ENCODE peak calls at places on chromosomes 13 and 19, in six cellular contexts. F, W, I, E, J and R are unnamed samples.

GRCh38 chr13:36344173-36344572 is 2.0 kb downstream of the SPART start:
- DNase-seq in F (no peak), E (peak), I (peak), J (no peak), W (no peak), R (no peak)

GRCh38 chr19:15701757-15702589 is 25.9 kb upstream of the OR10H2 start:
- DNase-seq in W (no peak), I (peak), F (no peak), E (no peak), J (no peak), R (peak)

GRCh38 chr13:113110048-113110851 is 4.7 kb downstream of the F7 start:
- DNase-seq in E (no peak), J (peak), F (no peak), W (no peak), I (no peak), R (no peak)

GRCh38 chr19:48836089-48837017 is at the start of gene HSD17B14:
- DNase-seq in I (peak), F (no peak), W (peak), E (peak), J (peak), R (peak)

GRCh38 chr19:48659768-48660167 is 13.0 kb downstream of the NTN5 start:
- DNase-seq in I (no peak), W (no peak), E (peak), J (no peak), F (no peak), R (peak)

GRCh38 chr13:97125051-97125809 is 96.9 kb upstream of the MBNL2 start:
- DNase-seq in I (no peak), F (no peak), W (no peak), J (no peak), E (peak), R (peak)

GRCh38 chr19:17052439-17052838 is 22.8 kb downstream of the HAUS8 start:
- DNase-seq in I (peak), F (peak), E (peak), W (no peak), J (peak), R (peak)

GRCh38 chr19:18735324-18735723 is 51.8 kb downstream of the CRTC1 start:
- DNase-seq in I (no peak), J (peak), W (no peak), F (no peak), E (no peak), R (no peak)

GRCh38 chr19:18290250-18291018 is 9.0 kb upstream of the JUND start:
- DNase-seq in E (no peak), W (peak), I (peak), F (peak), J (peak), R (no peak)

GRCh38 chr19:15730538-15730937 is 2.7 kb downstream of the OR10H2 start:
- DNase-seq in J (no peak), F (no peak), W (no peak), I (no peak), E (no peak), R (no peak)

GRCh38 chr19:29308977-29309520 is 96.1 kb upstream of the UQCRFS1 start:
- DNase-seq in W (no peak), I (no peak), F (no peak), J (peak), E (no peak), R (no peak)

GRCh38 chr19:55044286-55044685 is 6.2 kb upstream of the GP6 start:
- DNase-seq in E (no peak), F (no peak), W (no peak), I (no peak), J (no peak), R (no peak)

GRCh38 chr19:7482584-7483439 is 6.0 kb downstream of the PEX11G start:
- DNase-seq in E (peak), F (no peak), W (no peak), J (peak), I (peak), R (no peak)

GRCh38 chr19:3363841-3364500 is 2.4 kb upstream of the NFIC start:
- DNase-seq in I (no peak), J (peak), W (no peak), F (no peak), E (no peak), R (no peak)

GRCh38 chr13:90107658-90108057 is 1239.8 kb upstream of the MIR17HG start:
- DNase-seq in I (peak), E (no peak), J (no peak), W (no peak), F (no peak), R (no peak)

GRCh38 chr19:18654469-18654868 is 17.6 kb downstream of the KLHL26 start:
- DNase-seq in W (no peak), J (no peak), F (no peak), E (no peak), I (no peak), R (no peak)

GRCh38 chr13:79692846-79693245 is 211.9 kb downstream of the NDFIP2 start:
- DNase-seq in I (no peak), F (no peak), J (no peak), W (no peak), E (no peak), R (no peak)

GRCh38 chr13:106143930-106144709 is 391.3 kb downstream of the EFNB2 start:
- DNase-seq in W (no peak), F (no peak), I (no peak), E (no peak), J (no peak), R (peak)

GRCh38 chr13:35514801-35515502 is 38.5 kb upstream of the MAB21L1 start:
- DNase-seq in E (no peak), I (no peak), W (no peak), J (no peak), F (no peak), R (no peak)

GRCh38 chr19:15154002-15154612 is 46.7 kb downstream of the NOTCH3 start:
- DNase-seq in W (no peak), I (peak), J (peak), F (no peak), E (peak), R (peak)

GRCh38 chr13:64529874-64530485 is 2700.2 kb downstream of the PCDH9 start:
- DNase-seq in W (no peak), J (peak), I (no peak), E (peak), F (no peak), R (no peak)

GRCh38 chr13:53159439-53159838 is 130.8 kb downstream of the OLFM4 start:
- DNase-seq in E (no peak), F (no peak), I (no peak), J (no peak), W (no peak), R (no peak)

GRCh38 chr19:47544476-47544875 is 28.5 kb downstream of the ZNF541 start:
- DNase-seq in I (no peak), J (no peak), F (no peak), W (no peak), E (no peak), R (no peak)

GRCh38 chr13:112849500-112849899 is 119.5 kb upstream of the MCF2L start:
- DNase-seq in F (no peak), E (no peak), W (no peak), I (no peak), J (no peak), R (no peak)

GRCh38 chr13:64684685-64685431 is 2545.3 kb downstream of the PCDH9 start:
- DNase-seq in J (peak), F (no peak), W (no peak), I (no peak), E (no peak), R (no peak)

GRCh38 chr19:55257461-55258411 is 1.1 kb downstream of the PPP6R1 start:
- DNase-seq in J (peak), W (no peak), E (peak), F (no peak), I (no peak), R (peak)

DNA sequence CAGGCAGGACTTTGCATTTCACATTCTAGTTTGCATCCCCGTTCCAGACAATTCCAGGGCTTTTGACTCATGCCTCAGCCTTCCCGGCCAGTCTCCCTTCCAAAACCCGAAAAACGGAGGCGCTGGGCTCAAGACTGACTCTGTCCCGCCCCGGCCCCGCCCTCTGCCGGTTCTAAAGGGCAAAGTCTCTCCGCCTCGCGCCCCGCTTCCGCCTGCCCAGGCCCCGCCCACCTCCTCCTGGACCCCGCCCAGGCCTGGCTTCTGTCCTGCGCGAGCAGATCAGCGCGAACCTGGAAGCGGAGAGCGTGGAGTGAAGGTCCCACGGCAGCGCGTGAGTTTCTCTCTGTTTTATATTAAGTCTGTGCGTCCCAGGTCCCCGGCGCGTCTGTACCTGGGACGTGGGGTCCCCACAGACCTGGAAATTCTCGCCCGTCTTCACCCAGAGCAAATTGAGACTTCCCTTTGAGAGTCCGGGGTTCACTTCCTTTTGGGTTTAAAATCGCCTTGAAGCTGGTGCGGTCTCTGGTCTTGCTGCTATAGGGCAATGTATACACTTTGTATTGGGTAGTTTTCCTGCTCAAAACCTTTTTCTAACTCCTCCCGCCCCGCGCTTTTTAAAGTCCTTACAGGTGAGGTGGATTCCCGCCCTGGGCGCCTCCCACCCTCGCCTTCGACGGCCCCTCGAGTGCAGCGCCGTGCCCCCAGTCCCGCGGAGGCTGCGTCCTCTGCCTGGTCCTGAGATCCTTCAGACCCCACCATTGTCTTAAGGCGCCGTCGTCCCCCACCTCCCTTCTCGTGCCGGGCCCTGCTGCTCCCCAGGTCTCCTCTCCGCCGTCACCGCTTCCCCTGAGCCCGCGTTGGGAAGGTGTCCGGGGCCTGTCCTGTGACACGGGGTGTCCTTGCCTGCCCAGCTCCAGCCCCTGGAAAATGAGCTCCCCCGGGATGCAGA is 31.2 kb downstream of the ZNF701 start:
- DNase-seq in J (peak), E (peak), I (peak), F (peak), W (peak), R (peak)
- H3K27ac ChIP-seq in J (no peak), E (peak), I (peak), F (peak), W (peak), R (no peak)

DNA sequence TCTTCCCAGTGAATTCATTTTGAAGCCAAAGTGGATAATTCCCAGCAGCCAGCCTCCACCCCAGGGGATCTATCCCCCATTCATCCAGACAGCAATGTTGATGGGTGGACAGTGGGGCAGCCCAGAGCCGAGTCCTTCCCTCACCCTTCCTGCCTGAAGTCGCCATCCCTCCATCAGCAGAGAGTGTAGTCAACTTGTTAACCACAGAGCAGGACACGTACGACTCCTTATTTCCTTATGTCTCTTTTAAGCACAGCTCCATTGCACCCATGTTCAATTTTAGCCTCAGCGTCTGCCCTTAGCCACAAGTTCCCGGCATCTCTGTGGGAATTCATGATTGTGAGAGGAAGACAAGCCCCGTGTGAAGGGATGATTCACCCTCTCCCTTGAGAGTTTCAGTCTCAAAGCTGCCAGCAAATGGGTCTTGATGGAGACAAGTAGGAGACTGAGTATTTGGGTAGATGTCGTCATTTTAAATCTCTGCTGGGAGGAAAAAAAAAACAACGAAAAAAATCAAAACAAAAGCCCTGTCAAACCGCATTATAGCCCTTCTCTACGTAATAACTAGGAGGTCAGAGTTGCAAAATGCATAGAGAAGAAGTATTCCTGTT is 58.3 kb upstream of the MEDAG start:
- DNase-seq in J (no peak), F (no peak), E (peak), W (peak), I (no peak), R (no peak)
- H3K27ac ChIP-seq in J (no peak), F (no peak), E (peak), W (peak), I (peak), R (no peak)

DNA sequence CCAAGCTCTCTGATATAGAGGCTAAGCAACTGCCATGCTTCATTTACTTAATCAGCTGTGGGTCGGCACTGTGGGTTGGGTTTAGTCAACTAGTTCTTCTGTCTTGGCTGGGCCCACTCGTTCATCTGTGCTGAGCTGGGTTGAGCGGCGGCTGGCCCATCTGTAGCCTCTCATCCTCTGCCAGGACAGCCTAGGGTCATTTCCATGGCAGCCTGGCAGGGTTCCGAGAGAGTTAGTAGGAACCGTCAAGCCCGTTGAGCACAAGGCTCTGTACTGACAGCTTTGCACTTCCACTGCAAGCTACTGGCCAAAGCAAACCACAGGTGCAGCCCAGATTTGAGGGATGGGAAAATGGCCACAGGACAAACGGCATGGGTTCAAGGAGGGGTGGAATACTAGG is 6.6 kb upstream of the ZNF835 start:
- DNase-seq in I (no peak), F (no peak), J (no peak), E (no peak), W (no peak), R (no peak)
- H3K27ac ChIP-seq in I (no peak), F (no peak), J (no peak), E (no peak), W (no peak), R (no peak)

GRCh38 chr19:41230067-41230857 is 11.2 kb downstream of the AXL start:
- DNase-seq in I (no peak), F (no peak), E (peak), J (no peak), W (no peak), R (no peak)
- H3K27ac ChIP-seq in I (no peak), F (no peak), E (no peak), J (no peak), W (no peak), R (no peak)

GRCh38 chr19:595326-596262 is 5.9 kb downstream of the HCN2 start:
- DNase-seq in J (no peak), W (no peak), I (no peak), F (no peak), E (no peak), R (no peak)
- H3K27ac ChIP-seq in J (no peak), W (no peak), I (no peak), F (no peak), E (no peak), R (no peak)

DNA sequence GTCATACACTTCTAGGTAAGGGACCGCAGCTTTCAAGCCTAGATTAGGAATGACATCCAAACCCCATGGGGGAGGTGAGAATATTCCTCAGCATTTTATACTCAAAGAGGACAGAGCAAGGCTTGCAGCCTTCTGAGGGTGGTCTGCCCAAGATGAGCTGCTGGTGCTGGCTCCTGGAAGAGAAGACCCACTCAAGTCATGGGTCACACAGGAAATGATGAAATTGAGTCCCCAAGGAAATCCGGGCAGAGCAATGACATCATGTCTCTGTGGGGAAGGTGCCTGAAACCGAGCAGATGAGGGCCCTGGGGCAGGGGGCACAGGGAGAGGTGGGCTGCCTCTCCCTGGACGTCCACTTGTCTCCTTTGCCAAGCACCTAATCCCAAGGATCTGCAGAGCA is 468.7 kb downstream of the TSHZ3 start:
- DNase-seq in I (no peak), J (no peak), W (no peak), F (no peak), E (no peak), R (no peak)
- H3K27ac ChIP-seq in I (no peak), J (no peak), W (no peak), F (no peak), E (no peak), R (no peak)

GRCh38 chr13:95245072-95245471 is 56.2 kb downstream of the ABCC4 start:
- DNase-seq in I (no peak), F (no peak), E (no peak), W (no peak), J (no peak), R (no peak)
- H3K27ac ChIP-seq in I (no peak), F (no peak), E (no peak), W (no peak), J (no peak), R (no peak)

GRCh38 chr19:58053480-58054156 is 5.5 kb upstream of the ZNF135 start:
- DNase-seq in E (no peak), J (no peak), I (no peak), F (no peak), W (no peak), R (no peak)

GRCh38 chr19:58055483-58055874 is 3.6 kb upstream of the ZNF135 start:
- DNase-seq in F (no peak), I (no peak), W (no peak), E (no peak), J (no peak), R (no peak)

GRCh38 chr19:58056261-58056660 is 2.8 kb upstream of the ZNF135 start:
- DNase-seq in I (no peak), F (no peak), J (no peak), E (no peak), W (no peak), R (no peak)

GRCh38 chr19:58056861-58057260 is 2.2 kb upstream of the ZNF135 start:
- DNase-seq in E (no peak), W (no peak), F (no peak), I (no peak), J (no peak), R (no peak)

DNA sequence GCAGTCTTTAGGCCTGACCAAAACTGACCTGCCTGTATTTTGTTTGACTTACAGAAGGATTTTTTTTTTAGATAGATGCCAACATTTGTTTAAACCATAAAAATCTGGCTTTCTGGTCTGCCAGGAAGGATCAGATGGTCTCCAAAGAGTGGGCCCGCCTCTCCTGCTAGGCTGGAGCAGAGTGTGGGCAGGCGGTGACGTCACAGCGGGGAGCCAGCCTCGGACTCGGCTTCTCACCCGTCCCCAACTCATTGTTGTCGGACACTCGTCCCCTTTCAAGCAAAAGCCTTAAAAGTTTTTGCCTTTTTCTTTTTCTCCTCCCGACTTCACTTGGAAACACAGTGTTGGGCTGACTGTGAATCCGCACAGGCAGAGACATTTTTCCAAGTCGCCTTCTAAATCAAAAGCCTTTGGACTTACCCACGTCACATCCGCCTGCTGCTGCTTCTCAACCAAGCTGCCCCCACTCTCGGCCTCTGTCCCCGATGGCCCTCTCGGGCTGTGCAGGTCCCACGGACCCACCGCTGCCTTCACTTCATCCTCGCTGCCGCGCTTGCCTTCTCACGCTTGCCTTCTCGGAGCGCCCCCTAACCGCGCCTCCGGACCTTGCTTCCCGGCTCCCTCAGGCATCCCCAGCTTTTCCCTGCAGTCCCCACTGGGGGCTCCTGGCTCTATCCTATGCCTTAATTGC is 4.1 kb upstream of the ZNF135 start:
- DNase-seq in J (peak), I (peak), W (no peak), E (no peak), F (no peak), R (no peak)
- H3K27ac ChIP-seq in J (no peak), I (peak), W (peak), E (no peak), F (no peak), R (no peak)

DNA sequence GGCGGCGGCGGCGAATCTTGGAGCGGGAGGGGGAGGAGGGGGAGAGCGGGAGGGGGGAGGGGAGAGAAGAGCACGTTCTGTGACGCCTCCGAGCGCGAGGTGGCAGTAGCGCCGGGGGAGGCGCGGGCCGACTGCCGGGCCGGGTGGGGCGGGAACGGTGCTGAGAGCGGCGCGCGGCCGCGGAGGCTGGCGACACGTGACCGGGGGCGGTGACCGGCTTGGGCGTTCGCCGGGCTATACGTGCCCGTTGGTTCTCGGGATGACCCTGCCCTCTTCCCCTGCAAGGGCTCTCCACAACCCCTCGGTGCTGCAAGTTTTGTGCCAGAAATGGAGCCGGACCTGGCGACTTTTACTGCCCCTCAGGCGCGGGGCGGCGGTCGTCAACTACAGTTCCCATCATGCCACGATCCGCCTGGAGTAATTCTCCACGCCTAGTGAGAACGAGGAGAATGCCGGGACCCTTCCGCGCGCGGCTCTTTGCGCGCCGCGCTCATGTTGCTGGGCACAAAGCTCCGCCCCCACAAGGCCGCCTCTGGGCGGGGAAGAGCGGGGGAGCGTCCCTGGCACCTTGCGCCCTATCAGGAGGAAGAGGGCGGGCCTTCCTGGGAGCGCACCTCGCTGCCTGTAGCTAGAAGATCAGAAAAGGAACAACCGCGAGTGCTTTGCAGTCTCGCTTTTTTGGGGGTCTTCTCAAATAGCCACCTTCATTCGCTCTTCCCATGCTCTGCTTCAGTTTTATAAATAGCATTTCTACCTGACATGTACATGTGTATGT is at the start of gene KPNA3:
- DNase-seq in E (peak), W (peak), I (peak), F (peak), J (peak), R (peak)
- H3K27ac ChIP-seq in E (peak), W (peak), I (peak), F (peak), J (peak), R (peak)